ENCODE peak calls at places on chromosomes 4 and X, in four cellular contexts. P, S, F and E are unnamed samples.

GRCh38 chr4:107718351-107718965 is 1.6 kb downstream of the PAPSS1 start:
- DNase-seq in P (peak), S (no peak), F (no peak), E (no peak)

GRCh38 chrX:139554991-139555675 is 24.6 kb downstream of the F9 start:
- DNase-seq in F (no peak), S (no peak), P (no peak), E (peak)

GRCh38 chrX:53319614-53320542 is 38.5 kb upstream of the IQSEC2 start:
- DNase-seq in S (peak), F (no peak), P (no peak), E (no peak)

GRCh38 chrX:1419545-1420355 is 27.8 kb upstream of the SLC25A6 start:
- DNase-seq in P (no peak), F (no peak), S (no peak), E (no peak)

GRCh38 chr4:103002551-103002950 is 17.0 kb downstream of the SLC9B1 start:
- DNase-seq in P (peak), S (no peak), F (peak), E (no peak)

GRCh38 chr4:173958445-173958844 is 325.0 kb downstream of the FBXO8 start:
- DNase-seq in F (peak), P (peak), S (no peak), E (no peak)

GRCh38 chr4:8364141-8364540 is 76.4 kb downstream of the ACOX3 start:
- DNase-seq in P (no peak), S (no peak), F (no peak), E (no peak)

GRCh38 chr4:4428966-4429875 is 42.3 kb downstream of the NSG1 start:
- DNase-seq in F (no peak), S (no peak), P (no peak), E (no peak)

GRCh38 chr4:7415927-7416686 is 18.6 kb downstream of the PSAPL1 start:
- DNase-seq in F (no peak), S (no peak), P (no peak), E (no peak)

GRCh38 chr4:113921089-113921842 is 58.2 kb downstream of the ARSJ start:
- DNase-seq in F (peak), P (peak), S (no peak), E (no peak)

GRCh38 chr4:2286904-2287593 is 25.1 kb upstream of the MXD4 start:
- DNase-seq in S (no peak), P (no peak), F (no peak), E (no peak)

GRCh38 chrX:24561121-24561520 is 86.0 kb downstream of the PCYT1B start:
- DNase-seq in F (peak), S (peak), P (peak), E (peak)

GRCh38 chr4:1960170-1960825 is 48.5 kb downstream of the NELFA start:
- DNase-seq in S (no peak), F (peak), P (peak), E (no peak)

GRCh38 chr4:11505225-11505971 is 76.7 kb upstream of the HS3ST1 start:
- DNase-seq in P (peak), S (no peak), F (peak), E (no peak)

GRCh38 chrX:144916785-144917184 is 330.5 kb upstream of the SPANXN1 start:
- DNase-seq in S (no peak), P (no peak), F (no peak), E (peak)

DNA sequence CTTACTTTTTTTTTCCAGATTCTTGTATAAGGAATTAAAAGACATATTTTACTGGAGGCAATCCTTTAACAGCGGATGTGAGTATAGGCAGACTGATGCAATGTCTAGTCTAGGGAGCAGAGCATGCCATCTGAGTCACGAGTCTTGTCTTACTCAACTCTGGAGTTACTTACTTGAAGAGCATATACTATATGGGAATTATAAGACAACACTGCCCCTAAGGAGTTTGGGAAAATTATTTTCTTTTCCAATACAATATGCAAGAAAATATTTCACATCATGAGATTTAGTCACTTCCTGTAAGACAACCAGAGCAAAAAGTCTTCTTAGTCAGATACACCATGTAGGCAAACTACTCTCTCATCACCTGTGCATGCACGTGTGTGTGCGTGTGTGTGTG is 537.3 kb upstream of the FTHL17 start:
- DNase-seq in F (peak), P (peak), S (no peak), E (no peak)
- TF ChIP-seq CTCF in F (no peak), P (no peak), S (peak), E (no peak)

GRCh38 chr4:139734201-139734874 is 68.7 kb downstream of the MGST2 start:
- DNase-seq in F (peak), S (no peak), P (peak), E (no peak)

GRCh38 chr4:139736257-139736626 is 70.6 kb downstream of the MGST2 start:
- DNase-seq in F (no peak), S (no peak), P (no peak), E (peak)

GRCh38 chr4:139736661-139737060 is 71.0 kb downstream of the MGST2 start:
- DNase-seq in P (no peak), S (no peak), F (no peak), E (peak)

GRCh38 chr4:139735381-139736256 is 70.0 kb downstream of the MGST2 start:
- DNase-seq in S (peak), P (no peak), F (no peak), E (peak)

DNA sequence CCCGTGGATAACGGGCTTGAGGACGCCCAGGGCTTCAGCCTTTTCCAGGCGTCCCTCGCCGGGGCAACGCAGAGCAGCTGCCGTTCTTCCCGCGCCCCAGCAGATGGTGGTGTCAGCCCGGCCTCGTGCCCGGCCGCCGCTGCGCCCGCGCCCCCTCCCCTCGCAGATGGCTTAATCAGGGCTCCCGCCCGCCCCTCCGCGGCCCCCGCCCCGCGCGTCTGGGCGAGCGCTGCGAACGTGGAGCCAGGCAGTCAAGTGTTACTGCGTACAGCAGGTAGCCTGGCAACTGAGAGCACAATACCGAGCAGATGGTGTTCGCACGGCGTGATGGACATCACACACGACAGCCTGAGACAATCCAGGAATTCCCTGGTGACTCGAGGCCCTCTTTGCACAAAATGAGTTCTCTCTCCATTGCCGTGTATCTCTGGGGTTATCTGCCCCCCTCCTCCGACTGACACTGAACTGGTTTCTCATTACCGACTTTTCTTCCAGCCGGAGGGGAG is 69.3 kb downstream of the MGST2 start:
- DNase-seq in F (peak), S (peak), P (peak), E (peak)
- TF ChIP-seq CTCF in F (peak), S (peak), P (peak), E (peak)

GRCh38 chr4:3318561-3319021 is 25.8 kb downstream of the RGS12 start:
- DNase-seq in S (no peak), F (no peak), P (no peak), E (peak)
- TF ChIP-seq CTCF in S (peak), F (peak), P (no peak), E (peak)

DNA sequence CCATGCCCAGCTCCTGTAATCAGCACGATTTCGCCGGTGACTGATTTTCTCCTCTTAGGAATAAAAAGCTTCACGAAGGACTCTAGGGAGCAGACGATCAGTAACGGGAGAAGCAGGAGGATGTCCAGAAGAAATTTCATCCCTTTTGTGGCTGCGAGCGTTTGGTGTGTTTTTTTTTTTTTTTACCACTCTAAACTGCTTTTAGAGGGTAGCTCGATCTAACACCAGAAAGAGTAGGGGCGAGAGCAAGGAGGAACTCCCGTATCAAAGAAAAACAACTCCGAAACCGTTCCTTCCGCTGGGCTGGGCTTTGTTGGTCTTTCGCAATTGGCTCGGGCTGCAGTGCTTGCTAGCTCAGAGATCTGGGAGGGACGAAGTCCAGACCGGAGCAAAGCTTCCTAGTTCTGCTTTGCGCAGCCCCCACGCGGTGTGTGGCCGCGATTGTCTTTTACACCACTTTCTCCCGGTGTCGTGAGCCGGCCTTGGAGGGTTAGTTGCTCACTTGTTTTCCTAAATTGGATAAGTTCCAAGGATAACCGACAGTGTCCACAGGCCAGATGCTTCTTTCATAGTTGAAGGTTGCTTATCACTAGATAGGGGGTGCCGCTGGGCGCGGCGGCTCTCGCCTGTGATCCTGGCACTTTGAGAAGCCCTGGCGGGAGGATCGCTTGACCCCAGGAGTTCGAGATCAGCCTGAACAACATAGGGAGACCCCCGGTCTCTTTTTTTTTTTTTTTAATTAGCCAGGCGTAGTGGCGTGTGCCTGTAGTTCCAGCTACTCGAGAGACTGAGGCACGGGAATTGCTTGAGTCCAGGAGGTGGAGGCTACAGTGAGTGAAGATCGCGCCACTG is at the start of gene HSD17B11:
- DNase-seq in P (peak), S (peak), F (peak), E (peak)
- TF ChIP-seq CTCF in P (no peak), S (peak), F (peak), E (no peak)

GRCh38 chr4:30718889-30719252 is 1.3 kb upstream of the PCDH7 start:
- DNase-seq in F (peak), S (peak), P (peak), E (peak)
- TF ChIP-seq CTCF in F (peak), S (peak), P (peak), E (no peak)

GRCh38 chrX:88990882-88991582 is 244.0 kb downstream of the CPXCR1 start:
- DNase-seq in P (no peak), F (no peak), S (no peak), E (no peak)

GRCh38 chrX:88988796-88989195 is 241.8 kb downstream of the CPXCR1 start:
- DNase-seq in S (no peak), P (no peak), F (no peak), E (no peak)

GRCh38 chrX:88991583-88992132 is 244.6 kb downstream of the CPXCR1 start:
- DNase-seq in P (no peak), S (no peak), F (no peak), E (peak)
- TF ChIP-seq CTCF in P (no peak), S (no peak), F (no peak), E (no peak)

DNA sequence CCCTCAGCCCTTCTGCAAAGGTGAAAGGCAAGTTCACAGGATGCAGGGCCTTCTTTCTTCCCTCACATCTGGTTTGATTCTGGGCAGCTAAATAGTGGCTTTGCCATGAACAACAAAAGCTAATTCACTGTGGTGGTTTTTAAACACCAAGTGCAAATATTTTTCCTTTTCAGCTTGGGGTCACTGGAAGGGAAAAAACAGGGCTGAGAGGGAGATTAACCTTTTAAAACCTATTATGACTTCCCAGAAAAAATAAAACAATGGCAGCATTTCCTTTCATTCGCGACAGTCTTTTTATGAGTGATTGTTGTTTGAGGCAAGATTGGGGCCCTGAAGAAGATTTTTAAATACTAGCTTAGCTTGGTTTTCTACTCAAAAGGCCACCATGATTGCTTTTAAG is 103.7 kb upstream of the SCML1 start:
- DNase-seq in P (no peak), F (no peak), S (no peak), E (no peak)
- TF ChIP-seq CTCF in P (no peak), F (no peak), S (no peak), E (no peak)

GRCh38 chrX:70988425-70988824 is 57.5 kb upstream of the SLC7A3 start:
- DNase-seq in S (no peak), P (no peak), F (no peak), E (no peak)
- TF ChIP-seq CTCF in S (no peak), P (no peak), F (no peak), E (no peak)

GRCh38 chr4:127479031-127479622 is 153.6 kb upstream of the INTU start:
- DNase-seq in F (peak), S (peak), P (peak), E (peak)
- TF ChIP-seq CTCF in F (peak), S (peak), P (peak), E (peak)